ENCODE peak calls at places on chromosomes 5 and 9, in six cellular contexts. O is lung; U is CD4-positive, alpha-beta memory T cell; Q is heart left ventricle; D is tibial nerve; F is naive thymus-derived CD4-positive, alpha-beta T cell. H is an unnamed sample.
A peak's percentile ranks its signal among the peaks of the same experiment; 100 is the strongest.

GRCh38 chr5:143634689-143635088 is 177.3 kb upstream of the HMHB1 start:
- DNase-seq in O (no peak), U (no peak), Q (no peak), D (no peak), F (no peak), H (no peak)

GRCh38 chr5:6576861-6577501 is 55.9 kb downstream of the NSUN2 start:
- DNase-seq in O (peak; percentile 28), U (peak; percentile 12), Q (no peak), D (no peak), F (no peak), H (no peak)

GRCh38 chr5:116738948-116739339 is 164.3 kb upstream of the SEMA6A start:
- DNase-seq in O (no peak), U (no peak), Q (no peak), D (no peak), F (no peak), H (no peak)

GRCh38 chr9:71353723-71354122 is 232.3 kb upstream of the TRPM3 start:
- DNase-seq in O (no peak), U (no peak), Q (no peak), D (no peak), F (no peak), H (no peak)

GRCh38 chr5:138064526-138064925 is 19.3 kb upstream of the WNT8A start:
- DNase-seq in O (no peak), U (no peak), Q (no peak), D (no peak), F (no peak), H (no peak)

GRCh38 chr9:22241611-22242010 is 205.0 kb upstream of the DMRTA1 start:
- DNase-seq in O (no peak), U (no peak), Q (no peak), D (no peak), F (no peak), H (no peak)

GRCh38 chr5:143887302-143887638 is 75.3 kb downstream of the HMHB1 start:
- DNase-seq in O (peak; percentile 32), U (no peak), Q (peak; percentile 36), D (peak; percentile 14), F (no peak), H (no peak)

GRCh38 chr5:87541033-87541432 is 128.3 kb upstream of the CCNH start:
- DNase-seq in O (peak; percentile 60), U (no peak), Q (peak; percentile 28), D (peak; percentile 52), F (no peak), H (no peak)

GRCh38 chr5:89948977-89949376 is 460.6 kb downstream of the CETN3 start:
- DNase-seq in O (no peak), U (no peak), Q (no peak), D (no peak), F (no peak), H (no peak)

GRCh38 chr5:163478982-163479271 is 18.5 kb downstream of the HMMR start:
- DNase-seq in O (no peak), U (no peak), Q (no peak), D (no peak), F (no peak), H (no peak)
- H3K4me1 ChIP-seq in O (no peaks in the 10 kb centered on the region), U (no peaks in the 10 kb centered on the region), Q (no peaks in the 10 kb centered on the region), D (no peaks in the 10 kb centered on the region), F (no peaks in the 10 kb centered on the region), H (no peaks in the 10 kb centered on the region)

GRCh38 chr9:96818535-96818934 is 35.8 kb downstream of the ZNF782 start:
- DNase-seq in O (no peak), U (no peak), Q (no peak), D (no peak), F (no peak), H (no peak)
- H3K4me3 ChIP-seq in O (no peak overlapping the region), U (no peak overlapping the region), Q (no peak overlapping the region), D (no peak overlapping the region), F (peak overlapping the region; percentile 11), H (no peak overlapping the region)

GRCh38 chr5:108530706-108531105 is 148.8 kb upstream of the FBXL17 start:
- DNase-seq in O (no peak), U (no peak), Q (no peak), D (no peak), F (no peak), H (no peak)
- H3K27ac ChIP-seq in O (no peak overlapping the region), U (no peak overlapping the region), Q (no peak overlapping the region), D (no peak overlapping the region), F (no peak overlapping the region), H (no peak overlapping the region)

DNA sequence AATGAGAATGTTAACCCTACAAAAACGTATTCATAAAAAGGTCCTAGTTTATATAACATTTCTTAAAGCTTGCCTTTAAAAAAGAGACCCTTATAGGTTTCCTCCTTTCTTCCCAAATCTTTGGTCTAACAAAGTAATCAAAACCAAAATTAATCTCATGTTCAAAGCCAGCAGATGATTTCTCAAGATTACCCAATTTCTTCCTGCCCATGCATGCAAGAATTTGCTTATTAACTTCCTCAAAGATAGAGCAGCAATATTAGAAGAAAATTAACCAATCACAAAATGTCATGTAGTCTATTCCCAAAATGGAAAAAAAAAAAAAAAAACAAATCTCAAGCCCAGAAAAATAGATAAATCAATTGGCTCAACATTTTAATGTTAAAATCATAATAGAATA is 114.9 kb downstream of the MLLT3 start:
- DNase-seq in O (no peak), U (no peak), Q (no peak), D (no peak), F (no peak), H (no peak)
- H3K4me1 ChIP-seq in O (peaks cover 3% of the 10 kb centered on the region), U (peaks cover 50% of the 10 kb centered on the region), Q (peaks cover 24% of the 10 kb centered on the region), D (peaks cover 30% of the 10 kb centered on the region), F (peaks cover 50% of the 10 kb centered on the region), H (peaks cover 44% of the 10 kb centered on the region)

GRCh38 chr5:150498971-150499370 is 9.0 kb upstream of the NDST1 start:
- DNase-seq in O (no peak), U (no peak), Q (no peak), D (no peak), F (no peak), H (no peak)

GRCh38 chr5:150502106-150502505 is 5.8 kb upstream of the NDST1 start:
- DNase-seq in O (no peak), U (no peak), Q (no peak), D (no peak), F (no peak), H (no peak)

GRCh38 chr5:150500328-150500841 is 7.5 kb upstream of the NDST1 start:
- DNase-seq in O (no peak), U (no peak), Q (peak; percentile 73), D (no peak), F (no peak), H (no peak)

GRCh38 chr5:150499437-150499956 is 8.4 kb upstream of the NDST1 start:
- DNase-seq in O (no peak), U (no peak), Q (no peak), D (no peak), F (no peak), H (no peak)

DNA sequence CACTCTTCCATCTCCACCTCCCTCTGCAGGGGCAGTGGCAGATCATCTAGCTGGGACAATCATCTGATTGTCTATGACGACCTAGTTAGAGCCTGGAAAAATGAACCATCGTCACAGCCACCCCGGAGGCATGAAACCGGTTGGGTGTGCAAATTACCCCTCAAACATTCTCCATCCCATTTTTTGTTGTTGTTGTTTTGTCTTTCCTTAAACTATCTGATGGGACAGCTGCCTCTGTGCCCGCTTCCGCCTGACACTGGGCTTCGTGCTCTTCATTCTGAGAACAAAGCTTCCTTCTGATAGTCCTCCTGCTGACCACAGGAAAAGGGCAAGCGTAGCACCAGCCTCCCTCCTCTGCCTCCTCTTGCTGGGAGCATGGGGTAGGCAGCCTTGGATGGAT is 7.0 kb upstream of the NDST1 start:
- DNase-seq in O (no peak), U (no peak), Q (no peak), D (no peak), F (no peak), H (no peak)
- H3K4me3 ChIP-seq in O (no peak overlapping the region), U (no peak overlapping the region), Q (no peak overlapping the region), D (no peak overlapping the region), F (no peak overlapping the region), H (no peak overlapping the region)

GRCh38 chr5:112329429-112330090 is 89.5 kb downstream of the EPB41L4A start:
- DNase-seq in O (no peak), U (peak; percentile 9), Q (no peak), D (no peak), F (no peak), H (no peak)
- H3K27ac ChIP-seq in O (no peak overlapping the region), U (no peak overlapping the region), Q (no peak overlapping the region), D (no peak overlapping the region), F (no peak overlapping the region), H (no peak overlapping the region)

DNA sequence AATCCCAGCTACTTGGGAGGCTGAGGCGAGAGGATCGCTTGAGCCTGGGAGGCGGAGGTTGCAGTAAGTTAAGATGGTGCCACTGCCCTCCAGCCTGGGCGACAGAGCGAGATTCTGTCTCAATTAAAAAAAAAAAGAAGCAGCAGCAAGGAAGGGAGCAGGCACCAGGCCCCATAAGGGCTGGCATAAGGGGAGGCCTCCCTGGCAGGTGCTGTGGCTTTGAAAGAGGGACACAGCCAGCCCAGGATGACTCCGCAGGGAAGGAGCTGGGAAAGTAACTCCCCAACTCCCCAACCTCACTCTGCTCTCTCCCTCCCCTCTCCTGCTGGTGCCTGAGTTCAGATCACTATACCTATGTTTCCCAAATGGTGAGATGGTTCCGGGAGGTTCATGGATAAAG is 70.1 kb downstream of the NDFIP1 start:
- DNase-seq in O (no peak), U (no peak), Q (no peak), D (no peak), F (no peak), H (no peak)
- H3K4me1 ChIP-seq in O (no peaks in the 10 kb centered on the region), U (no peaks in the 10 kb centered on the region), Q (peaks cover 9% of the 10 kb centered on the region), D (no peaks in the 10 kb centered on the region), F (no peaks in the 10 kb centered on the region), H (no peaks in the 10 kb centered on the region)

GRCh38 chr9:110921705-110922104 is 116.6 kb downstream of the LPAR1 start:
- DNase-seq in O (no peak), U (no peak), Q (no peak), D (no peak), F (no peak), H (no peak)
- H3K4me3 ChIP-seq in O (no peak overlapping the region), U (no peak overlapping the region), Q (no peak overlapping the region), D (no peak overlapping the region), F (no peak overlapping the region), H (no peak overlapping the region)

GRCh38 chr9:16672501-16672900 is 198.0 kb downstream of the BNC2 start:
- DNase-seq in O (no peak), U (no peak), Q (no peak), D (no peak), F (no peak), H (no peak)
- H3K27ac ChIP-seq in O (no peak overlapping the region), U (no peak overlapping the region), Q (no peak overlapping the region), D (no peak overlapping the region), F (no peak overlapping the region), H (no peak overlapping the region)

GRCh38 chr9:38639577-38639940 is 19.2 kb upstream of the ANKRD18A start:
- DNase-seq in O (no peak), U (no peak), Q (no peak), D (no peak), F (no peak), H (no peak)
- H3K4me1 ChIP-seq in O (no peaks in the 10 kb centered on the region), U (no peaks in the 10 kb centered on the region), Q (no peaks in the 10 kb centered on the region), D (no peaks in the 10 kb centered on the region), F (no peaks in the 10 kb centered on the region), H (no peaks in the 10 kb centered on the region)

H was measured in CD8-positive, alpha-beta T cell.